ENCODE peak calls at places on chromosomes 11 and 22, in four cellular contexts. R, D, T and J are unnamed samples.

GRCh38 chr11:66720223-66720898 is 8.7 kb downstream of the SPTBN2 start:
- DNase-seq in R (no peak), D (peak; percentile 12), T (no peak), J (no peak)

GRCh38 chr11:61912991-61913698 is 4.2 kb downstream of the RAB3IL1 start:
- DNase-seq in R (no peak), D (no peak), T (no peak), J (no peak)

GRCh38 chr11:837189-837989 is 4.6 kb downstream of the CD151 start:
- DNase-seq in R (no peak), D (no peak), T (no peak), J (no peak)

GRCh38 chr11:1567721-1568100 is 4.4 kb downstream of the DUSP8 start:
- DNase-seq in R (no peak), D (no peak), T (no peak), J (no peak)

GRCh38 chr22:35380537-35381423 is at the start of gene HMOX1:
- DNase-seq in R (no peak), D (peak; percentile 85), T (peak; percentile 23), J (peak; percentile 18)

GRCh38 chr11:56916609-56917008 is 72.1 kb upstream of the OR5AK2 start:
- DNase-seq in R (no peak), D (no peak), T (no peak), J (no peak)

GRCh38 chr11:14336507-14337503 is 22.2 kb downstream of the RRAS2 start:
- DNase-seq in R (no peak), D (peak; percentile 98), T (no peak), J (no peak)

GRCh38 chr11:130216591-130217132 is 57.1 kb downstream of the ST14 start:
- DNase-seq in R (no peak), D (no peak), T (no peak), J (no peak)

GRCh38 chr22:46626911-46627805 is 7.0 kb downstream of the GRAMD4 start:
- DNase-seq in R (no peak), D (no peak), T (no peak), J (no peak)

GRCh38 chr11:134359646-134360045 is 27.9 kb downstream of the GLB1L2 start:
- DNase-seq in R (no peak), D (no peak), T (no peak), J (no peak)

GRCh38 chr11:45182902-45183301 is 36.5 kb downstream of the PRDM11 start:
- DNase-seq in R (no peak), D (peak; percentile 47), T (no peak), J (no peak)

GRCh38 chr11:96259053-96259837 is 83.8 kb downstream of the MAML2 start:
- DNase-seq in R (no peak), D (peak; percentile 90), T (no peak), J (no peak)

GRCh38 chr22:24380220-24381218 is 46.9 kb upstream of the ADORA2A start:
- DNase-seq in R (no peak), D (no peak), T (no peak), J (no peak)

GRCh38 chr11:61293869-61294716 is 1.0 kb downstream of the VWCE start:
- DNase-seq in R (peak; percentile 4), D (peak; percentile 66), T (no peak), J (no peak)

GRCh38 chr11:128251140-128251539 is 336.2 kb downstream of the ETS1 start:
- DNase-seq in R (no peak), D (peak; percentile 26), T (no peak), J (no peak)

GRCh38 chr22:24834845-24835570 is 29.0 kb downstream of the SGSM1 start:
- DNase-seq in R (no peak), D (peak; percentile 16), T (no peak), J (no peak)

GRCh38 chr11:114131366-114131963 is 72.0 kb downstream of the ZBTB16 start:
- DNase-seq in R (no peak), D (no peak), T (no peak), J (no peak)

GRCh38 chr11:112744041-112744440 is 217.2 kb upstream of the NCAM1 start:
- DNase-seq in R (no peak), D (no peak), T (no peak), J (no peak)

GRCh38 chr11:8263109-8263768 is 439 bp downstream of the LMO1 start:
- DNase-seq in R (no peak), D (no peak), T (no peak), J (no peak)

GRCh38 chr22:36775589-36775965 is 342 bp downstream of the IFT27 start:
- DNase-seq in R (no peak), D (peak; percentile 3), T (peak; percentile 23), J (peak; percentile 32)

GRCh38 chr11:62393735-62394134 is 25.1 kb upstream of the SCGB1A1 start:
- DNase-seq in R (no peak), D (no peak), T (no peak), J (no peak)

GRCh38 chr11:128039140-128040021 is 548.0 kb downstream of the ETS1 start:
- DNase-seq in R (peak; percentile 86), D (peak; percentile 97), T (peak; percentile 60), J (peak; percentile 59)

GRCh38 chr22:50146440-50147228 is 23.9 kb upstream of the PANX2 start:
- DNase-seq in R (no peak), D (peak; percentile 83), T (no peak), J (no peak)

GRCh38 chr11:119091966-119092879 is 7.5 kb downstream of the HMBS start:
- DNase-seq in R (no peak), D (no peak), T (no peak), J (no peak)

GRCh38 chr11:69905611-69906452 is 86.6 kb upstream of the FGF3 start:
- DNase-seq in R (no peak), D (no peak), T (no peak), J (no peak)

GRCh38 chr22:33757443-33758124 is 162.7 kb downstream of the LARGE1 start:
- DNase-seq in R (no peak), D (no peak), T (no peak), J (no peak)

GRCh38 chr11:71251761-71252433 is 480 bp downstream of the SHANK2 start:
- DNase-seq in R (no peak), D (no peak), T (no peak), J (no peak)

GRCh38 chr11:3160252-3161031 is 4.7 kb downstream of the OSBPL5 start:
- DNase-seq in R (no peak), D (peak; percentile 92), T (no peak), J (no peak)

GRCh38 chr22:50612168-50612714 is 11.6 kb downstream of the MAPK8IP2 start:
- DNase-seq in R (no peak), D (no peak), T (no peak), J (no peak)

GRCh38 chr11:75583710-75584658 is 21.9 kb downstream of the SERPINH1 start:
- DNase-seq in R (peak; percentile 23), D (peak; percentile 72), T (no peak), J (no peak)

GRCh38 chr22:39152511-39153219 is at the start of gene CBX7:
- DNase-seq in R (peak; percentile 82), D (peak; percentile 68), T (peak; percentile 93), J (peak; percentile 91)

GRCh38 chr11:103842795-103843194 is 193.6 kb upstream of the DDI1 start:
- DNase-seq in R (no peak), D (peak; percentile 93), T (no peak), J (no peak)

GRCh38 chr22:44042822-44043221 is 18.7 kb downstream of the PARVB start:
- DNase-seq in R (no peak), D (peak; percentile 45), T (no peak), J (no peak)